ENCODE peak calls at places on chromosomes 6 and 20, in five cellular contexts. O is NCI-H1092 treated with DMSO at 0.1 percent for 48 hours, U is NCI-H1417 treated with DMSO at 0.1 percent for 48 hours, A is SHP77, K is mammary epithelial cell. W is an unnamed sample.

GRCh38 chr20:47974234-47974878 is 189.1 kb upstream of the SULF2 start:
- DNase-seq in A (no peak), O (no peak), K (no peak), U (no peak), W (no peak)

GRCh38 chr20:63317601-63318291 is 24.8 kb downstream of the COL20A1 start:
- DNase-seq in U (no peak), K (no peak), A (no peak), O (no peak), W (no peak)

GRCh38 chr6:159758031-159759001 is 3.5 kb upstream of the ACAT2 start:
- DNase-seq in O (no peak), K (peak), U (no peak), A (no peak), W (no peak)

GRCh38 chr20:14984768-14985622 is 647.6 kb upstream of the FLRT3 start:
- DNase-seq in U (no peak), A (no peak), O (no peak), K (no peak), W (no peak)

GRCh38 chr20:32828029-32828666 is 8.4 kb downstream of the MAPRE1 start:
- DNase-seq in A (no peak), O (peak), K (no peak), U (no peak), W (no peak)

GRCh38 chr6:157240059-157240959 is 83.0 kb downstream of the TMEM242 start:
- DNase-seq in U (no peak), K (no peak), O (peak), A (peak), W (peak)

GRCh38 chr6:78611097-78611625 is 256.2 kb upstream of the IRAK1BP1 start:
- DNase-seq in U (no peak), O (no peak), K (no peak), A (no peak), W (no peak)

GRCh38 chr20:11246251-11246775 is 572.5 kb upstream of the JAG1 start:
- DNase-seq in A (no peak), U (peak), O (no peak), K (no peak), W (peak)

GRCh38 chr6:52976591-52977035 is 18.5 kb downstream of the GSTA4 start:
- DNase-seq in U (no peak), O (no peak), A (no peak), K (no peak), W (no peak)

GRCh38 chr6:6875818-6876470 is 231.8 kb upstream of the RREB1 start:
- DNase-seq in A (no peak), U (no peak), O (no peak), K (peak), W (no peak)

GRCh38 chr6:100171533-100172321 is 177.7 kb upstream of the MCHR2 start:
- DNase-seq in A (no peak), O (no peak), K (peak), U (no peak), W (no peak)

GRCh38 chr6:150363733-150364132 is 5.1 kb upstream of the IYD start:
- DNase-seq in K (no peak), O (no peak), U (no peak), A (no peak), W (no peak)

GRCh38 chr6:55569638-55570037 is 9.4 kb downstream of the HMGCLL1 start:
- DNase-seq in U (no peak), O (no peak), K (no peak), A (no peak), W (no peak)

GRCh38 chr6:157447735-157448134 is 66.7 kb downstream of the ZDHHC14 start:
- DNase-seq in K (no peak), A (no peak), U (no peak), O (no peak), W (no peak)

GRCh38 chr6:139336488-139336887 is 38.0 kb downstream of the CITED2 start:
- DNase-seq in U (no peak), O (peak), A (peak), K (peak), W (peak)

GRCh38 chr20:50569864-50570836 is 60.0 kb downstream of the PTPN1 start:
- DNase-seq in A (no peak), U (no peak), O (no peak), K (no peak), W (no peak)

GRCh38 chr6:165701005-165701404 is 38.0 kb upstream of the PDE10A start:
- DNase-seq in U (no peak), K (no peak), A (no peak), O (no peak), W (no peak)

GRCh38 chr6:166687538-166688259 is 60.6 kb upstream of the RPS6KA2 start:
- DNase-seq in U (no peak), K (no peak), A (no peak), O (no peak), W (no peak)

GRCh38 chr6:159715168-159715567 is 12.1 kb upstream of the WTAP start:
- DNase-seq in U (no peak), A (no peak), K (no peak), O (no peak), W (no peak)

GRCh38 chr6:35725081-35725708 is 11.6 kb upstream of the ARMC12 start:
- DNase-seq in O (no peak), K (no peak), U (no peak), A (no peak), W (no peak)

GRCh38 chr6:166637001-166637400 is 9.9 kb upstream of the RPS6KA2 start:
- DNase-seq in K (no peak), A (no peak), O (no peak), U (no peak), W (no peak)

GRCh38 chr6:79441222-79441621 is 96.0 kb downstream of the LCA5 start:
- DNase-seq in A (no peak), K (peak), U (no peak), O (no peak), W (no peak)

GRCh38 chr6:170291271-170292110 is 613 bp upstream of the DLL1 start:
- DNase-seq in K (peak), O (peak), A (peak), U (peak), W (peak)

GRCh38 chr20:50590348-50590664 is 80.1 kb downstream of the PTPN1 start:
- DNase-seq in U (no peak), A (no peak), K (no peak), O (no peak), W (no peak)

GRCh38 chr20:45576995-45577394 is 2.1 kb downstream of the WFDC8 start:
- DNase-seq in U (no peak), A (no peak), K (no peak), O (no peak), W (no peak)

GRCh38 chr6:105174512-105174911 is 5.3 kb downstream of the POPDC3 start:
- DNase-seq in U (no peak), K (peak), O (no peak), A (no peak), W (no peak)

GRCh38 chr6:125197795-125198269 is 44.3 kb downstream of the TPD52L1 start:
- DNase-seq in K (peak), A (peak), O (peak), U (no peak), W (no peak)

GRCh38 chr6:28769626-28770402 is 154.0 kb downstream of the TRIM27 start:
- DNase-seq in U (no peak), A (peak), O (no peak), K (peak), W (no peak)

GRCh38 chr6:20463396-20463795 is 61.7 kb downstream of the E2F3 start:
- DNase-seq in O (no peak), K (no peak), U (no peak), A (no peak), W (no peak)

GRCh38 chr20:4949833-4950178 is 51.5 kb downstream of the SLC23A2 start:
- DNase-seq in K (peak), O (no peak), U (no peak), A (no peak), W (peak)

GRCh38 chr20:19966840-19967239 is 50.3 kb upstream of the NAA20 start:
- DNase-seq in U (peak), A (no peak), O (no peak), K (no peak), W (peak)

GRCh38 chr20:49276201-49276894 is 1.5 kb downstream of the ZNFX1 start:
- DNase-seq in K (peak), A (no peak), U (peak), O (no peak), W (peak)

GRCh38 chr6:156884306-156884705 is 107.1 kb downstream of the ARID1B start:
- DNase-seq in K (no peak), A (no peak), O (no peak), U (no peak), W (no peak)

GRCh38 chr6:170091000-170091638 is 199.8 kb downstream of the DLL1 start:
- DNase-seq in K (no peak), U (no peak), A (no peak), O (no peak), W (no peak)

GRCh38 chr6:99602519-99603420 is 3.9 kb upstream of the PRDM13 start:
- DNase-seq in U (no peak), A (no peak), K (no peak), O (no peak), W (no peak)

GRCh38 chr20:6162239-6162638 is 39.4 kb upstream of the FERMT1 start:
- DNase-seq in U (no peak), K (no peak), A (peak), O (peak), W (no peak)

GRCh38 chr20:23399568-23400241 is 21.6 kb downstream of the NAPB start:
- DNase-seq in A (no peak), O (no peak), U (no peak), K (peak), W (no peak)

GRCh38 chr6:107323133-107323785 is 136.1 kb downstream of the PDSS2 start:
- DNase-seq in K (no peak), U (no peak), A (no peak), O (no peak), W (no peak)

W was measured in COR-L47.